ENCODE peak calls at places on chromosomes 4 and X, in ten cellular contexts. Y, I, X, Q, W, A, N, H, T and B are unnamed samples.

GRCh38 chr4:23962462-23962861 is 72.6 kb upstream of the PPARGC1A start:
- DNase-seq in Y (no peak), I (no peak), X (no peak), Q (no peak), W (no peak), A (no peak), N (no peak), H (no peak), T (no peak), B (no peak)

GRCh38 chr4:85829276-85830051 is 354.5 kb downstream of the ARHGAP24 start:
- DNase-seq in Y (no peak), I (no peak), X (no peak), Q (no peak), W (no peak), A (peak; percentile 42), N (no peak), H (no peak), T (no peak), B (no peak)

GRCh38 chr4:1714303-1715001 is 2.3 kb upstream of the SLBP start:
- DNase-seq in Y (no peak), I (no peak), X (no peak), Q (peak; percentile 48), W (no peak), A (peak; percentile 60), N (no peak), H (no peak), T (no peak), B (no peak)

GRCh38 chrX:56975611-56976010 is 19.7 kb downstream of the SPIN3 start:
- DNase-seq in Y (no peak), I (no peak), X (no peak), Q (no peak), W (no peak), A (peak; percentile 27), N (no peak), H (no peak), T (no peak), B (no peak)

GRCh38 chr4:26124753-26125236 is 196.0 kb upstream of the RBPJ start:
- DNase-seq in Y (no peak), I (no peak), X (no peak), Q (no peak), W (peak; percentile 48), A (peak; percentile 52), N (no peak), H (no peak), T (no peak), B (no peak)

GRCh38 chrX:72705814-72706213 is 8.3 kb downstream of the PHKA1 start:
- DNase-seq in Y (no peak), I (no peak), X (no peak), Q (no peak), W (no peak), A (no peak), N (no peak), H (no peak), T (no peak), B (no peak)

GRCh38 chrX:8305336-8305735 is 134.3 kb upstream of the VCX2 start:
- DNase-seq in Y (no peak), I (no peak), X (no peak), Q (no peak), W (no peak), A (peak; percentile 1), N (no peak), H (no peak), T (no peak), B (no peak)

GRCh38 chr4:5971077-5971447 is 47.2 kb downstream of the C4orf50 start:
- DNase-seq in Y (no peak), I (no peak), X (no peak), Q (no peak), W (no peak), A (no peak), N (no peak), H (no peak), T (no peak), B (no peak)

GRCh38 chr4:182185491-182185890 is 57.7 kb upstream of the TENM3 start:
- DNase-seq in Y (no peak), I (no peak), X (no peak), Q (no peak), W (no peak), A (peak; percentile 42), N (no peak), H (no peak), T (no peak), B (no peak)

GRCh38 chr4:173119818-173120217 is 48.8 kb upstream of the GALNT7 start:
- DNase-seq in Y (no peak), I (no peak), X (no peak), Q (peak; percentile 4), W (no peak), A (peak; percentile 28), N (no peak), H (no peak), T (no peak), B (no peak)

GRCh38 chr4:184163813-184164212 is 53.9 kb downstream of the ENPP6 start:
- DNase-seq in Y (no peak), I (peak; percentile 20), X (no peak), Q (peak; percentile 41), W (no peak), A (peak; percentile 6), N (no peak), H (peak; percentile 45), T (no peak), B (no peak)

GRCh38 chr4:56728512-56728911 is 47.4 kb upstream of the HOPX start:
- DNase-seq in Y (no peak), I (no peak), X (no peak), Q (peak; percentile 11), W (peak; percentile 67), A (peak; percentile 80), N (no peak), H (no peak), T (no peak), B (no peak)

GRCh38 chr4:98976716-98977115 is 18.8 kb upstream of the METAP1 start:
- DNase-seq in Y (peak; percentile 14), I (no peak), X (no peak), Q (no peak), W (peak; percentile 30), A (no peak), N (no peak), H (no peak), T (no peak), B (no peak)

GRCh38 chr4:64582492-64582891 is 173.2 kb upstream of the TECRL start:
- DNase-seq in Y (no peak), I (no peak), X (no peak), Q (no peak), W (no peak), A (no peak), N (no peak), H (no peak), T (no peak), B (no peak)

GRCh38 chr4:153465583-153465921 is 608 bp upstream of the TMEM131L start:
- DNase-seq in Y (peak; percentile 29), I (no peak), X (no peak), Q (peak; percentile 61), W (peak; percentile 51), A (peak; percentile 67), N (no peak), H (peak; percentile 53), T (peak; percentile 10), B (no peak)

GRCh38 chrX:3763111-3763510 is 49.7 kb upstream of the PRKX start:
- DNase-seq in Y (no peak), I (no peak), X (no peak), Q (no peak), W (no peak), A (no peak), N (no peak), H (no peak), T (no peak), B (no peak)

GRCh38 chr4:14837860-14838259 is 164.4 kb upstream of the CPEB2 start:
- DNase-seq in Y (no peak), I (no peak), X (no peak), Q (peak; percentile 18), W (no peak), A (no peak), N (no peak), H (no peak), T (no peak), B (no peak)

GRCh38 chrX:68822641-68823410 is 6.0 kb upstream of the EFNB1 start:
- DNase-seq in Y (no peak), I (no peak), X (no peak), Q (peak; percentile 50), W (peak; percentile 67), A (peak; percentile 65), N (no peak), H (no peak), T (no peak), B (no peak)

GRCh38 chrX:135086197-135086854 is 34.0 kb downstream of the ETDB start:
- DNase-seq in Y (peak; percentile 44), I (no peak), X (peak; percentile 54), Q (peak; percentile 66), W (peak; percentile 51), A (peak; percentile 75), N (no peak), H (no peak), T (no peak), B (no peak)

GRCh38 chrX:113558576-113558975 is 717.9 kb upstream of the AMOT start:
- DNase-seq in Y (no peak), I (no peak), X (no peak), Q (no peak), W (no peak), A (no peak), N (no peak), H (no peak), T (no peak), B (no peak)

GRCh38 chr4:83208776-83209365 is 75.7 kb downstream of the COQ2 start:
- DNase-seq in Y (no peak), I (no peak), X (no peak), Q (peak; percentile 61), W (peak; percentile 16), A (no peak), N (no peak), H (no peak), T (no peak), B (no peak)

GRCh38 chrX:11437642-11438379 is 144.6 kb downstream of the AMELX start:
- DNase-seq in Y (peak; percentile 14), I (no peak), X (no peak), Q (no peak), W (peak; percentile 42), A (peak; percentile 73), N (no peak), H (no peak), T (no peak), B (no peak)

GRCh38 chr4:89657931-89658700 is 178.8 kb downstream of the SNCA start:
- DNase-seq in Y (no peak), I (no peak), X (no peak), Q (no peak), W (peak; percentile 47), A (peak; percentile 19), N (no peak), H (no peak), T (no peak), B (no peak)

GRCh38 chrX:78769356-78769755 is 21.8 kb downstream of the LPAR4 start:
- DNase-seq in Y (no peak), I (no peak), X (no peak), Q (no peak), W (no peak), A (no peak), N (no peak), H (no peak), T (no peak), B (no peak)

GRCh38 chrX:40420899-40421729 is 159.7 kb upstream of the ATP6AP2 start:
- DNase-seq in Y (no peak), I (no peak), X (no peak), Q (peak; percentile 3), W (peak; percentile 39), A (peak; percentile 57), N (peak; percentile 29), H (peak; percentile 68), T (no peak), B (no peak)

GRCh38 chr4:43351970-43352806 is 459.7 kb downstream of the GRXCR1 start:
- DNase-seq in Y (no peak), I (no peak), X (no peak), Q (no peak), W (no peak), A (no peak), N (no peak), H (no peak), T (no peak), B (no peak)

GRCh38 chrX:44344194-44344593 is 722 bp upstream of the EFHC2 start:
- DNase-seq in Y (no peak), I (peak; percentile 18), X (peak; percentile 72), Q (no peak), W (no peak), A (no peak), N (no peak), H (no peak), T (peak; percentile 17), B (peak; percentile 57)